ENCODE peak calls at places on chromosomes 11 and 22, in six cellular contexts. C is lower lobe of right lung, H is EH, O is IMR-90, K is pancreas, B is colonic mucosa. P is an unnamed sample.

GRCh38 chr11:74756571-74756970 is 7.9 kb downstream of the RNF169 start:
- DNase-seq in C (no peak), H (no peak), O (no peak), K (no peak), B (no peak), P (no peak)

GRCh38 chr22:46738961-46739870 is 1.2 kb upstream of the CERK start:
- DNase-seq in C (no peak), H (peak), O (peak), K (no peak), B (peak), P (no peak)

GRCh38 chr11:117972589-117973445 is 13.4 kb upstream of the IL10RA start:
- DNase-seq in C (no peak), H (no peak), O (no peak), K (no peak), B (peak), P (peak)

GRCh38 chr11:134034496-134035381 is 34.1 kb upstream of the JAM3 start:
- DNase-seq in C (no peak), H (peak), O (no peak), K (peak), B (no peak), P (peak)

GRCh38 chr11:77039491-77040400 is 5.5 kb downstream of the B3GNT6 start:
- DNase-seq in C (no peak), H (peak), O (peak), K (peak), B (peak), P (no peak)

GRCh38 chr11:77144854-77145428 is 16.9 kb downstream of the MYO7A start:
- DNase-seq in C (no peak), H (no peak), O (no peak), K (no peak), B (peak), P (no peak)

GRCh38 chr11:2714871-2715270 is 15.1 kb upstream of the KCNQ1OT1 start:
- DNase-seq in C (no peak), H (no peak), O (no peak), K (no peak), B (no peak), P (no peak)

GRCh38 chr11:57481915-57482781 is 21.8 kb downstream of the RTN4RL2 start:
- DNase-seq in C (no peak), H (no peak), O (no peak), K (no peak), B (no peak), P (no peak)

GRCh38 chr11:31798057-31799035 is 12.8 kb downstream of the PAX6 start:
- DNase-seq in C (no peak), H (no peak), O (no peak), K (no peak), B (no peak), P (no peak)

GRCh38 chr11:111910637-111911562 is 670 bp downstream of the CRYAB start:
- DNase-seq in C (no peak), H (peak), O (no peak), K (no peak), B (no peak), P (no peak)

GRCh38 chr11:124865902-124866851 is 945 bp downstream of the ROBO3 start:
- DNase-seq in C (no peak), H (peak), O (peak), K (no peak), B (peak), P (peak)

GRCh38 chr11:32262367-32262766 is 171.5 kb downstream of the RCN1 start:
- DNase-seq in C (no peak), H (no peak), O (no peak), K (no peak), B (no peak), P (no peak)

GRCh38 chr22:28999510-29000224 is 62.0 kb downstream of the C22orf31 start:
- DNase-seq in C (no peak), H (no peak), O (no peak), K (no peak), B (peak), P (no peak)

GRCh38 chr11:95291946-95292345 is 60.9 kb upstream of the SESN3 start:
- DNase-seq in C (no peak), H (no peak), O (no peak), K (no peak), B (peak), P (no peak)

GRCh38 chr11:108592591-108593213 is 866 bp downstream of the EXPH5 start:
- DNase-seq in C (peak), H (no peak), O (no peak), K (peak), B (peak), P (peak)

GRCh38 chr22:46148336-46148735 is 2.0 kb upstream of the PPARA start:
- DNase-seq in C (no peak), H (no peak), O (no peak), K (no peak), B (peak), P (no peak)

GRCh38 chr11:128901655-128902514 is 10.7 kb downstream of the KCNJ5 start:
- DNase-seq in C (no peak), H (no peak), O (no peak), K (no peak), B (no peak), P (no peak)

GRCh38 chr11:68141247-68142027 is 20.2 kb upstream of the CHKA start:
- DNase-seq in C (no peak), H (no peak), O (no peak), K (no peak), B (no peak), P (no peak)

GRCh38 chr11:92480519-92480918 is 255.9 kb downstream of the FAT3 start:
- DNase-seq in C (no peak), H (peak), O (peak), K (no peak), B (no peak), P (peak)

GRCh38 chr22:40326905-40327735 is 19.2 kb upstream of the ADSL start:
- DNase-seq in C (no peak), H (peak), O (peak), K (no peak), B (no peak), P (peak)

GRCh38 chr11:86575208-86575855 is 97.1 kb downstream of the ME3 start:
- DNase-seq in C (no peak), H (peak), O (peak), K (no peak), B (no peak), P (no peak)

GRCh38 chr22:42074846-42075245 is 798 bp downstream of the PHETA2 start:
- DNase-seq in C (no peak), H (no peak), O (no peak), K (no peak), B (no peak), P (no peak)

GRCh38 chr22:30605449-30606110 is 1.4 kb upstream of the TCN2 start:
- DNase-seq in C (peak), H (peak), O (peak), K (peak), B (peak), P (peak)

GRCh38 chr11:57638005-57638760 is 11.5 kb downstream of the YPEL4 start:
- DNase-seq in C (peak), H (peak), O (peak), K (no peak), B (no peak), P (peak)

GRCh38 chr11:45722144-45722543 is 56.7 kb upstream of the CHST1 start:
- DNase-seq in C (no peak), H (no peak), O (no peak), K (no peak), B (no peak), P (no peak)

GRCh38 chr11:1111545-1112212 is 37.0 kb downstream of the MUC2 start:
- DNase-seq in C (peak), H (no peak), O (no peak), K (no peak), B (no peak), P (no peak)

GRCh38 chr22:44473166-44473565 is 24.9 kb downstream of the RTL6 start:
- DNase-seq in C (no peak), H (no peak), O (no peak), K (no peak), B (no peak), P (no peak)

GRCh38 chr11:68213135-68213515 is at the start of gene KMT5B:
- DNase-seq in C (no peak), H (no peak), O (peak), K (peak), B (peak), P (peak)

GRCh38 chr11:109894242-109894641 is 198.9 kb upstream of the ZC3H12C start:
- DNase-seq in C (no peak), H (no peak), O (no peak), K (no peak), B (no peak), P (no peak)

GRCh38 chr11:64372802-64373597 is 14.0 kb downstream of the RPS6KA4 start:
- DNase-seq in C (no peak), H (peak), O (no peak), K (no peak), B (no peak), P (peak)

GRCh38 chr22:19041403-19042074 is 80.7 kb downstream of the DGCR2 start:
- DNase-seq in C (peak), H (no peak), O (no peak), K (no peak), B (no peak), P (no peak)

GRCh38 chr11:107545101-107545514 is 20.4 kb downstream of the ALKBH8 start:
- DNase-seq in C (no peak), H (peak), O (peak), K (no peak), B (no peak), P (peak)

GRCh38 chr11:1938343-1939005 is 8.7 kb upstream of the MRPL23 start:
- DNase-seq in C (peak), H (no peak), O (no peak), K (peak), B (no peak), P (no peak)

GRCh38 chr11:44315947-44316387 is 6.0 kb upstream of the ALX4 start:
- DNase-seq in C (no peak), H (peak), O (peak), K (no peak), B (no peak), P (no peak)

GRCh38 chr22:23749747-23750373 is 1.1 kb downstream of the ZNF70 start:
- DNase-seq in C (no peak), H (no peak), O (no peak), K (no peak), B (no peak), P (no peak)

GRCh38 chr11:75583710-75584658 is 21.9 kb downstream of the SERPINH1 start:
- DNase-seq in C (peak), H (peak), O (peak), K (peak), B (peak), P (no peak)

GRCh38 chr11:48063424-48063978 is 83.1 kb downstream of the PTPRJ start:
- DNase-seq in C (no peak), H (peak), O (peak), K (no peak), B (no peak), P (peak)

P was measured in PC-3.